ENCODE peak calls at places on chromosomes 1 and 21, in six cellular contexts. One of them, this sample, is unnamed.

GRCh38 chr21:45293726-45294401 is 6.2 kb upstream of the POFUT2 start:
- DNase-seq in prostate gland: no peak
- DNase-seq in Peyer's patch: peak; percentile 14
- DNase-seq in endodermal cell: peak; percentile 58
- DNase-seq in A549: no peak
- DNase-seq in HCT116: no peak
- DNase-seq in this sample: peak; percentile 73

GRCh38 chr1:187817782-187818181 is 989.0 kb downstream of the PLA2G4A start:
- DNase-seq in prostate gland: no peak
- DNase-seq in Peyer's patch: no peak
- DNase-seq in endodermal cell: no peak
- DNase-seq in A549: no peak
- DNase-seq in HCT116: no peak
- DNase-seq in this sample: no peak

GRCh38 chr1:68111804-68112436 is 61.5 kb upstream of the DIRAS3 start:
- DNase-seq in prostate gland: peak; percentile 32
- DNase-seq in Peyer's patch: peak; percentile 17
- DNase-seq in endodermal cell: peak; percentile 58
- DNase-seq in A549: peak; percentile 56
- DNase-seq in HCT116: peak; percentile 45
- DNase-seq in this sample: peak; percentile 76

GRCh38 chr1:182700351-182700709 is 15.9 kb upstream of the RGS8 start:
- DNase-seq in prostate gland: no peak
- DNase-seq in Peyer's patch: no peak
- DNase-seq in endodermal cell: peak; percentile 52
- DNase-seq in A549: no peak
- DNase-seq in HCT116: no peak
- DNase-seq in this sample: no peak

GRCh38 chr1:40627987-40628902 is 37.2 kb downstream of the RIMS3 start:
- DNase-seq in prostate gland: no peak
- DNase-seq in Peyer's patch: no peak
- DNase-seq in endodermal cell: no peak
- DNase-seq in A549: no peak
- DNase-seq in HCT116: no peak
- DNase-seq in this sample: peak; percentile 19

GRCh38 chr1:192598589-192598988 is 23.0 kb downstream of the RGS1 start:
- DNase-seq in prostate gland: no peak
- DNase-seq in Peyer's patch: no peak
- DNase-seq in endodermal cell: no peak
- DNase-seq in A549: no peak
- DNase-seq in HCT116: no peak
- DNase-seq in this sample: no peak

GRCh38 chr1:177488722-177489121 is 318.0 kb downstream of the BRINP2 start:
- DNase-seq in prostate gland: no peak
- DNase-seq in Peyer's patch: no peak
- DNase-seq in endodermal cell: no peak
- DNase-seq in A549: no peak
- DNase-seq in HCT116: no peak
- DNase-seq in this sample: no peak

GRCh38 chr1:159845751-159846531 is 16.5 kb downstream of the VSIG8 start:
- DNase-seq in prostate gland: no peak
- DNase-seq in Peyer's patch: no peak
- DNase-seq in endodermal cell: no peak
- DNase-seq in A549: no peak
- DNase-seq in HCT116: no peak
- DNase-seq in this sample: no peak

GRCh38 chr1:225881081-225882007 is 836 bp downstream of the TMEM63A start:
- DNase-seq in prostate gland: peak; percentile 37
- DNase-seq in Peyer's patch: peak; percentile 74
- DNase-seq in endodermal cell: peak; percentile 83
- DNase-seq in A549: no peak
- DNase-seq in HCT116: no peak
- DNase-seq in this sample: no peak

GRCh38 chr1:243550276-243550675 is 294.4 kb downstream of the SDCCAG8 start:
- DNase-seq in prostate gland: no peak
- DNase-seq in Peyer's patch: no peak
- DNase-seq in endodermal cell: no peak
- DNase-seq in A549: no peak
- DNase-seq in HCT116: no peak
- DNase-seq in this sample: no peak

GRCh38 chr1:183137782-183138181 is 48.3 kb upstream of the LAMC2 start:
- DNase-seq in prostate gland: no peak
- DNase-seq in Peyer's patch: no peak
- DNase-seq in endodermal cell: no peak
- DNase-seq in A549: no peak
- DNase-seq in HCT116: no peak
- DNase-seq in this sample: no peak

GRCh38 chr21:31346256-31346821 is 2.3 kb upstream of the TIAM1 start:
- DNase-seq in prostate gland: no peak
- DNase-seq in Peyer's patch: no peak
- DNase-seq in endodermal cell: no peak
- DNase-seq in A549: no peak
- DNase-seq in HCT116: no peak
- DNase-seq in this sample: no peak

GRCh38 chr1:245645406-245645805 is 490.6 kb downstream of the KIF26B start:
- DNase-seq in prostate gland: no peak
- DNase-seq in Peyer's patch: no peak
- DNase-seq in endodermal cell: no peak
- DNase-seq in A549: no peak
- DNase-seq in HCT116: no peak
- DNase-seq in this sample: no peak

GRCh38 chr1:190116921-190117320 is 360.7 kb downstream of the BRINP3 start:
- DNase-seq in prostate gland: no peak
- DNase-seq in Peyer's patch: no peak
- DNase-seq in endodermal cell: no peak
- DNase-seq in A549: no peak
- DNase-seq in HCT116: no peak
- DNase-seq in this sample: no peak

GRCh38 chr1:41662656-41663437 is 178.4 kb upstream of the EDN2 start:
- DNase-seq in prostate gland: peak; percentile 63
- DNase-seq in Peyer's patch: no peak
- DNase-seq in endodermal cell: peak; percentile 86
- DNase-seq in A549: peak; percentile 22
- DNase-seq in HCT116: no peak
- DNase-seq in this sample: peak; percentile 60

GRCh38 chr1:226355679-226356583 is 47.0 kb upstream of the LIN9 start:
- DNase-seq in prostate gland: no peak
- DNase-seq in Peyer's patch: no peak
- DNase-seq in endodermal cell: no peak
- DNase-seq in A549: no peak
- DNase-seq in HCT116: no peak
- DNase-seq in this sample: no peak

GRCh38 chr1:46556822-46557221 is 5.4 kb upstream of the KNCN start:
- DNase-seq in prostate gland: no peak
- DNase-seq in Peyer's patch: no peak
- DNase-seq in endodermal cell: no peak
- DNase-seq in A549: no peak
- DNase-seq in HCT116: peak; percentile 21
- DNase-seq in this sample: no peak

GRCh38 chr1:66624412-66625060 is 90.6 kb downstream of the SGIP1 start:
- DNase-seq in prostate gland: no peak
- DNase-seq in Peyer's patch: no peak
- DNase-seq in endodermal cell: no peak
- DNase-seq in A549: no peak
- DNase-seq in HCT116: no peak
- DNase-seq in this sample: no peak

GRCh38 chr1:58781541-58782307 is 2.1 kb downstream of the JUN start:
- DNase-seq in prostate gland: peak; percentile 61
- DNase-seq in Peyer's patch: peak; percentile 58
- DNase-seq in endodermal cell: peak; percentile 66
- DNase-seq in A549: no peak
- DNase-seq in HCT116: no peak
- DNase-seq in this sample: peak; percentile 15

GRCh38 chr1:8255712-8256111 is 62.2 kb upstream of the SLC45A1 start:
- DNase-seq in prostate gland: no peak
- DNase-seq in Peyer's patch: no peak
- DNase-seq in endodermal cell: no peak
- DNase-seq in A549: no peak
- DNase-seq in HCT116: no peak
- DNase-seq in this sample: no peak

GRCh38 chr1:164748253-164748899 is 189.4 kb downstream of the PBX1 start:
- DNase-seq in prostate gland: no peak
- DNase-seq in Peyer's patch: no peak
- DNase-seq in endodermal cell: no peak
- DNase-seq in A549: peak; percentile 44
- DNase-seq in HCT116: peak; percentile 78
- DNase-seq in this sample: peak; percentile 68

GRCh38 chr1:57262472-57262871 is 161.4 kb downstream of the DAB1 start:
- DNase-seq in prostate gland: no peak
- DNase-seq in Peyer's patch: no peak
- DNase-seq in endodermal cell: peak; percentile 65
- DNase-seq in A549: no peak
- DNase-seq in HCT116: no peak
- DNase-seq in this sample: no peak

GRCh38 chr1:184768467-184768866 is 13.8 kb upstream of the EDEM3 start:
- DNase-seq in prostate gland: no peak
- DNase-seq in Peyer's patch: no peak
- DNase-seq in endodermal cell: no peak
- DNase-seq in A549: no peak
- DNase-seq in HCT116: no peak
- DNase-seq in this sample: no peak

GRCh38 chr1:5921129-5921528 is 71.1 kb downstream of the NPHP4 start:
- DNase-seq in prostate gland: no peak
- DNase-seq in Peyer's patch: peak; percentile 4
- DNase-seq in endodermal cell: no peak
- DNase-seq in A549: no peak
- DNase-seq in HCT116: no peak
- DNase-seq in this sample: no peak

GRCh38 chr1:10103193-10103592 is 70.4 kb downstream of the UBE4B start:
- DNase-seq in prostate gland: no peak
- DNase-seq in Peyer's patch: no peak
- DNase-seq in endodermal cell: no peak
- DNase-seq in A549: no peak
- DNase-seq in HCT116: no peak
- DNase-seq in this sample: no peak

GRCh38 chr1:199550384-199551067 is 477.0 kb upstream of the NR5A2 start:
- DNase-seq in prostate gland: no peak
- DNase-seq in Peyer's patch: no peak
- DNase-seq in endodermal cell: no peak
- DNase-seq in A549: no peak
- DNase-seq in HCT116: no peak
- DNase-seq in this sample: no peak

GRCh38 chr21:28794341-28794970 is 198.2 kb downstream of the LTN1 start:
- DNase-seq in prostate gland: no peak
- DNase-seq in Peyer's patch: no peak
- DNase-seq in endodermal cell: no peak
- DNase-seq in A549: no peak
- DNase-seq in HCT116: no peak
- DNase-seq in this sample: no peak

GRCh38 chr1:179353546-179353945 is 12.2 kb upstream of the AXDND1 start:
- DNase-seq in prostate gland: no peak
- DNase-seq in Peyer's patch: no peak
- DNase-seq in endodermal cell: no peak
- DNase-seq in A549: no peak
- DNase-seq in HCT116: no peak
- DNase-seq in this sample: no peak
- H3K9me3 ChIP-seq in prostate gland: no peaks in the 10 kb centered on the region
- H3K9me3 ChIP-seq in Peyer's patch: no peaks in the 10 kb centered on the region
- H3K9me3 ChIP-seq in endodermal cell: no peaks in the 10 kb centered on the region
- H3K9me3 ChIP-seq in A549: no peaks in the 10 kb centered on the region
- H3K9me3 ChIP-seq in HCT116: no peaks in the 10 kb centered on the region
- H3K9me3 ChIP-seq in this sample: no peaks in the 10 kb centered on the region

GRCh38 chr1:20668581-20668980 is 7.4 kb upstream of the DDOST start:
- DNase-seq in prostate gland: no peak
- DNase-seq in Peyer's patch: no peak
- DNase-seq in endodermal cell: no peak
- DNase-seq in A549: no peak
- DNase-seq in HCT116: no peak
- DNase-seq in this sample: no peak
- H3K27ac ChIP-seq in prostate gland: no peak overlapping the region
- H3K27ac ChIP-seq in Peyer's patch: no peak overlapping the region
- H3K27ac ChIP-seq in endodermal cell: no peak overlapping the region
- H3K27ac ChIP-seq in A549: no peak overlapping the region
- H3K27ac ChIP-seq in HCT116: no peak overlapping the region
- H3K27ac ChIP-seq in this sample: no peak overlapping the region

GRCh38 chr1:1573843-1574720 is 581 bp downstream of the SSU72 start:
- DNase-seq in prostate gland: peak; percentile 42
- DNase-seq in Peyer's patch: peak; percentile 39
- DNase-seq in endodermal cell: peak; percentile 86
- DNase-seq in A549: peak; percentile 47
- DNase-seq in HCT116: no peak
- DNase-seq in this sample: peak; percentile 80
- TF ChIP-seq CTCF in prostate gland: peak; percentile 6
- TF ChIP-seq CTCF in Peyer's patch: peak; percentile 38
- TF ChIP-seq CTCF in endodermal cell: peak; percentile 65
- TF ChIP-seq CTCF in A549: no peak
- TF ChIP-seq CTCF in HCT116: peak; percentile 26
- TF ChIP-seq CTCF in this sample: no peak

DNA sequence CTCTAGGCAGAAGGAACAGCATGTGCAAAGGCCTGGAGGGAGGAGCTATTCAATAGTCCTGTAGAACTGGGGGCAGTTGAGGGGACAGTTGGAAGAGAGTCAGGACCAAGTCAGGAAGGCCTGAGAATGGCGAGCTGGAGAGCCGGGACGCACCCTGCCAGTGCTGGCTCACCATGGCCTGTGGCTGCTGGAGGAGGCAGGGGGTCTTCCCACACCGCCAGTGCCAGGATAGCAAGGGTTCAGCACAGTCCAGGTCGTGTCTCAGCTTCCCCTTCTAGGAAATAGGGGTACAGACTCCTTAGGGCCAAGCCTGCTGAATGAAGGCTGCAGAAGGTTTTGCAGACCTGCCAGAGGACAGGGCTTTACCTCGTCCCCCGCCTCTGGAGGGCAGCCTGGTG is 7.3 kb downstream of the PODN start:
- DNase-seq in prostate gland: no peak
- DNase-seq in Peyer's patch: peak; percentile 3
- DNase-seq in endodermal cell: peak; percentile 44
- DNase-seq in A549: no peak
- DNase-seq in HCT116: no peak
- DNase-seq in this sample: no peak
- H3K9me3 ChIP-seq in prostate gland: no peaks in the 10 kb centered on the region
- H3K9me3 ChIP-seq in Peyer's patch: no peaks in the 10 kb centered on the region
- H3K9me3 ChIP-seq in endodermal cell: no peaks in the 10 kb centered on the region
- H3K9me3 ChIP-seq in A549: no peaks in the 10 kb centered on the region
- H3K9me3 ChIP-seq in HCT116: no peaks in the 10 kb centered on the region
- H3K9me3 ChIP-seq in this sample: no peaks in the 10 kb centered on the region

GRCh38 chr1:43367026-43367903 is 546 bp downstream of the ELOVL1 start:
- DNase-seq in prostate gland: peak; percentile 19
- DNase-seq in Peyer's patch: peak; percentile 29
- DNase-seq in endodermal cell: no peak
- DNase-seq in A549: peak; percentile 46
- DNase-seq in HCT116: peak; percentile 46
- DNase-seq in this sample: no peak

GRCh38 chr1:43366601-43367025 is 1.2 kb downstream of the ELOVL1 start:
- DNase-seq in prostate gland: no peak
- DNase-seq in Peyer's patch: no peak
- DNase-seq in endodermal cell: peak; percentile 65
- DNase-seq in A549: no peak
- DNase-seq in HCT116: no peak
- DNase-seq in this sample: no peak

GRCh38 chr1:43365678-43366077 is 2.1 kb downstream of the ELOVL1 start:
- DNase-seq in prostate gland: no peak
- DNase-seq in Peyer's patch: no peak
- DNase-seq in endodermal cell: no peak
- DNase-seq in A549: no peak
- DNase-seq in HCT116: no peak
- DNase-seq in this sample: no peak

GRCh38 chr1:43367904-43368645 is at the start of gene ELOVL1:
- DNase-seq in prostate gland: peak; percentile 90
- DNase-seq in Peyer's patch: peak; percentile 93
- DNase-seq in endodermal cell: peak; percentile 96
- DNase-seq in A549: peak; percentile 72
- DNase-seq in HCT116: peak; percentile 61
- DNase-seq in this sample: peak; percentile 70

GRCh38 chr1:43366179-43366578 is 1.6 kb downstream of the ELOVL1 start:
- DNase-seq in prostate gland: peak; percentile 85
- DNase-seq in Peyer's patch: peak; percentile 26
- DNase-seq in endodermal cell: peak; percentile 80
- DNase-seq in A549: no peak
- DNase-seq in HCT116: no peak
- DNase-seq in this sample: no peak
- H3K27ac ChIP-seq in prostate gland: peak overlapping the region; percentile 91
- H3K27ac ChIP-seq in Peyer's patch: peak overlapping the region; percentile 99
- H3K27ac ChIP-seq in endodermal cell: no peak overlapping the region
- H3K27ac ChIP-seq in A549: peak overlapping the region; percentile 99
- H3K27ac ChIP-seq in HCT116: peak overlapping the region; percentile 98
- H3K27ac ChIP-seq in this sample: peak overlapping the region; percentile 96

This sample was measured in ascending aorta.